ENCODE peak calls at places on chromosomes 16 and 17, in nine cellular contexts. N is A549, L is tibial artery, U is spleen, T is astrocyte of the spinal cord, F is left lung, O is MM.1S, P is heart right ventricle, Q is AG04450. M is an unnamed sample.

GRCh38 chr16:22123146-22123545 is 30.8 kb downstream of the VWA3A start:
- DNase-seq in N (peak; percentile 31), L (no peak), U (no peak), T (no peak), F (no peak), O (no peak), P (no peak), Q (no peak), M (peak; percentile 33)

GRCh38 chr17:46809110-46809571 is 9.4 kb downstream of the WNT3 start:
- DNase-seq in N (no peak), L (no peak), U (no peak), T (no peak), F (no peak), O (no peak), P (no peak), Q (no peak), M (no peak)

GRCh38 chr16:55660776-55661175 is 5.0 kb downstream of the SLC6A2 start:
- DNase-seq in N (no peak), L (no peak), U (no peak), T (no peak), F (no peak), O (no peak), P (no peak), Q (no peak), M (no peak)

GRCh38 chr16:49644143-49644460 is 211.8 kb downstream of the ZNF423 start:
- DNase-seq in N (no peak), L (no peak), U (no peak), T (peak; percentile 59), F (no peak), O (no peak), P (no peak), Q (no peak), M (peak; percentile 73)

GRCh38 chr16:78249056-78249455 is 149.6 kb downstream of the WWOX start:
- DNase-seq in N (peak; percentile 12), L (no peak), U (no peak), T (no peak), F (no peak), O (no peak), P (peak; percentile 11), Q (no peak), M (no peak)

GRCh38 chr16:55081622-55082593 is 151.2 kb downstream of the IRX5 start:
- DNase-seq in N (no peak), L (no peak), U (no peak), T (no peak), F (no peak), O (no peak), P (no peak), Q (no peak), M (no peak)

GRCh38 chr17:72164340-72164739 is 43.5 kb downstream of the SOX9 start:
- DNase-seq in N (no peak), L (no peak), U (no peak), T (no peak), F (no peak), O (no peak), P (no peak), Q (no peak), M (peak; percentile 9)

GRCh38 chr17:49497147-49498036 is 2.3 kb downstream of the NGFR start:
- DNase-seq in N (no peak), L (peak; percentile 76), U (no peak), T (peak; percentile 18), F (peak; percentile 77), O (no peak), P (peak; percentile 36), Q (no peak), M (peak; percentile 12)

GRCh38 chr16:14510581-14510938 is 119.5 kb downstream of the PARN start:
- DNase-seq in N (no peak), L (no peak), U (no peak), T (no peak), F (no peak), O (no peak), P (no peak), Q (no peak), M (no peak)

GRCh38 chr16:78761427-78761826 is 662.0 kb downstream of the WWOX start:
- DNase-seq in N (no peak), L (no peak), U (no peak), T (no peak), F (no peak), O (peak; percentile 47), P (no peak), Q (no peak), M (no peak)

GRCh38 chr16:50103764-50104163 is 38.0 kb downstream of the HEATR3 start:
- DNase-seq in N (no peak), L (no peak), U (no peak), T (no peak), F (no peak), O (no peak), P (no peak), Q (no peak), M (peak; percentile 63)

GRCh38 chr17:74325376-74325742 is 667 bp upstream of the KIF19 start:
- DNase-seq in N (no peak), L (no peak), U (no peak), T (no peak), F (no peak), O (no peak), P (peak; percentile 21), Q (no peak), M (no peak)

GRCh38 chr17:80106751-80107150 is 5.4 kb downstream of the GAA start:
- DNase-seq in N (no peak), L (no peak), U (no peak), T (no peak), F (no peak), O (no peak), P (no peak), Q (no peak), M (no peak)

GRCh38 chr16:56989988-56990387 is 631 bp downstream of the NLRC5 start:
- DNase-seq in N (no peak), L (no peak), U (no peak), T (no peak), F (no peak), O (no peak), P (no peak), Q (no peak), M (no peak)

GRCh38 chr16:56988948-56989945 is at the start of gene NLRC5:
- DNase-seq in N (peak; percentile 62), L (peak; percentile 89), U (peak; percentile 98), T (peak; percentile 84), F (peak; percentile 98), O (peak; percentile 96), P (peak; percentile 86), Q (peak; percentile 39), M (peak; percentile 81)

GRCh38 chr16:56987692-56988091 is 1.7 kb upstream of the NLRC5 start:
- DNase-seq in N (no peak), L (no peak), U (peak; percentile 11), T (no peak), F (no peak), O (no peak), P (no peak), Q (no peak), M (no peak)

GRCh38 chr16:56986361-56986760 is 3.0 kb upstream of the NLRC5 start:
- DNase-seq in N (no peak), L (no peak), U (peak; percentile 74), T (no peak), F (no peak), O (no peak), P (no peak), Q (no peak), M (no peak)

GRCh38 chr16:56988161-56988947 is 1.0 kb upstream of the NLRC5 start:
- DNase-seq in N (no peak), L (no peak), U (no peak), T (no peak), F (no peak), O (no peak), P (no peak), Q (no peak), M (peak; percentile 34)
- H3K4me3 ChIP-seq in N (no peak overlapping the region), L (peak overlapping the region; percentile 70), U (peak overlapping the region; percentile 98), T (peak overlapping the region; percentile 81), F (peak overlapping the region; percentile 88), O (no peak overlapping the region), P (peak overlapping the region; percentile 81), Q (peak overlapping the region; percentile 81), M (peak overlapping the region; percentile 80)

GRCh38 chr17:40074175-40074512 is 11.4 kb downstream of the THRA start:
- DNase-seq in N (no peak), L (no peak), U (no peak), T (no peak), F (no peak), O (no peak), P (peak; percentile 4), Q (no peak), M (no peak)

GRCh38 chr17:40071720-40072480 is 9.1 kb downstream of the THRA start:
- DNase-seq in N (peak; percentile 91), L (peak; percentile 94), U (no peak), T (no peak), F (peak; percentile 89), O (no peak), P (peak; percentile 67), Q (no peak), M (peak; percentile 26)

GRCh38 chr17:40073454-40074174 is 10.8 kb downstream of the THRA start:
- DNase-seq in N (no peak), L (no peak), U (no peak), T (no peak), F (no peak), O (no peak), P (no peak), Q (no peak), M (no peak)

GRCh38 chr17:40070895-40071719 is 8.3 kb downstream of the THRA start:
- DNase-seq in N (peak; percentile 84), L (peak; percentile 81), U (peak; percentile 87), T (no peak), F (peak; percentile 93), O (no peak), P (peak; percentile 57), Q (no peak), M (no peak)

GRCh38 chr17:40072481-40073346 is 9.9 kb downstream of the THRA start:
- DNase-seq in N (no peak), L (no peak), U (no peak), T (no peak), F (no peak), O (no peak), P (peak; percentile 22), Q (no peak), M (no peak)
- H3K4me3 ChIP-seq in N (peak overlapping the region; percentile 5), L (peak overlapping the region; percentile 47), U (no peak overlapping the region), T (no peak overlapping the region), F (no peak overlapping the region), O (no peak overlapping the region), P (peak overlapping the region; percentile 29), Q (no peak overlapping the region), M (no peak overlapping the region)

DNA sequence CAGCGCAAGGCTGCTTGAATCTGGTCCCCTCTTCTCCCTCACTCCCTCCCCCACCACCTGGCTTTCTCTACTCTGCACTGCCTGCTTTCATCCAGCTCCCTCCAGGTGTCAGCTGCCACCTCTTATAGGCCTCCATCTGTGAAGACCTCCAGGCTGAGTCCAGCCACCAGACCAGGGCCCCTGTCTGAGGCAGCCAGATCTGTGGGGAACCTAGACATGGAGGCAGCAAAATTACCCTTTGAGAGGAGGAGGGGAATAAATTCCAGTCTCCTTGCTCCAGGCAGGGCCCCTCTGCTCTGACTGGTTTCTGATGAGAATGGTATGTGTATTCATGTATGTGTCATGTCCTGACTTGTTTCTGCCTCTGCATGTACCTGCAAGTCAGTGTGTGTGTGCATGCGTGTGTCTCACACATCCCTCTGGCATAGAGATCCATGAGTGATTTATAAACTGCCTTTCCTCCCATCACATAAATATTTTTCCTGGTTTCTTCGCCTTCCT is 21.1 kb downstream of the MINK1 start:
- DNase-seq in N (peak; percentile 31), L (no peak), U (no peak), T (no peak), F (no peak), O (no peak), P (no peak), Q (peak; percentile 10), M (no peak)
- H3K4me3 ChIP-seq in N (no peak overlapping the region), L (no peak overlapping the region), U (no peak overlapping the region), T (no peak overlapping the region), F (no peak overlapping the region), O (no peak overlapping the region), P (no peak overlapping the region), Q (no peak overlapping the region), M (no peak overlapping the region)

GRCh38 chr17:7328009-7328408 is 1.1 kb downstream of the NEURL4 start:
- DNase-seq in N (no peak), L (no peak), U (no peak), T (no peak), F (no peak), O (no peak), P (no peak), Q (no peak), M (no peak)
- H3K4me3 ChIP-seq in N (peak overlapping the region; percentile 81), L (peak overlapping the region; percentile 58), U (no peak overlapping the region), T (no peak overlapping the region), F (peak overlapping the region; percentile 95), O (peak overlapping the region; percentile 98), P (peak overlapping the region; percentile 89), Q (peak overlapping the region; percentile 97), M (no peak overlapping the region)

M was measured in cardiac fibroblast.